ENCODE peak calls at places on chromosomes 5 and 9, in seven cellular contexts. Y is activated CD4-positive, alpha-beta T cell treated with anti-CD3 and anti-CD28 coated beads, Interleukin-2, amount 10 ng/mL, durations not matched to agents 24 days and 14 days; M is HCEC 1CT; G is HFFc6; I is AG10803; U is AG09309; P is GM23338. K is an unnamed sample.

GRCh38 chr5:59864718-59865117 is 28.8 kb downstream of the PDE4D start:
- DNase-seq in Y (no peak), M (no peak), G (no peak), I (no peak), U (no peak), P (no peak), K (no peak)

GRCh38 chr9:126327016-126327749 is 554 bp downstream of the MVB12B start:
- DNase-seq in Y (peak), M (no peak), G (no peak), I (no peak), U (no peak), P (peak), K (peak)

GRCh38 chr5:103808464-103809106 is 246.0 kb upstream of the NUDT12 start:
- DNase-seq in Y (no peak), M (peak), G (no peak), I (peak), U (peak), P (peak), K (no peak)

GRCh38 chr9:96062854-96063253 is 187.4 kb downstream of the ERCC6L2 start:
- DNase-seq in Y (no peak), M (no peak), G (no peak), I (no peak), U (no peak), P (peak), K (no peak)

GRCh38 chr5:164355267-164355830 is 849.9 kb downstream of the MAT2B start:
- DNase-seq in Y (no peak), M (no peak), G (no peak), I (no peak), U (no peak), P (no peak), K (no peak)

GRCh38 chr5:172548311-172548731 is 92.7 kb upstream of the NEURL1B start:
- DNase-seq in Y (no peak), M (no peak), G (no peak), I (no peak), U (no peak), P (no peak), K (no peak)

GRCh38 chr5:148145916-148146315 is 22.4 kb upstream of the SPINK14 start:
- DNase-seq in Y (no peak), M (no peak), G (no peak), I (no peak), U (no peak), P (peak), K (no peak)

GRCh38 chr9:98251554-98251953 is 3.9 kb downstream of the TBC1D2 start:
- DNase-seq in Y (no peak), M (peak), G (peak), I (peak), U (peak), P (no peak), K (no peak)

GRCh38 chr5:74648835-74649286 is 8.3 kb upstream of the ENC1 start:
- DNase-seq in Y (peak), M (peak), G (peak), I (peak), U (no peak), P (peak), K (no peak)

GRCh38 chr9:83266618-83267543 is 203.9 kb upstream of the RASEF start:
- DNase-seq in Y (no peak), M (no peak), G (no peak), I (peak), U (no peak), P (no peak), K (peak)

GRCh38 chr5:37721447-37721871 is 118.4 kb downstream of the GDNF start:
- DNase-seq in Y (peak), M (peak), G (no peak), I (peak), U (no peak), P (peak), K (no peak)

GRCh38 chr5:10288600-10289213 is 19.0 kb downstream of the CMBL start:
- DNase-seq in Y (peak), M (no peak), G (no peak), I (no peak), U (no peak), P (no peak), K (peak)

K was measured in left ventricle myocardium superior.